ENCODE peak calls at places on chromosomes 6 and 20, in nine cellular contexts. G, I, U, S, B, W, E, Z and K are unnamed samples.

GRCh38 chr6:28212510-28213212 is 12.4 kb upstream of the ZSCAN9 start:
- DNase-seq in G (no peak), I (no peak), U (peak; percentile 75), S (peak; percentile 65), B (peak; percentile 84), W (no peak), E (no peak), Z (peak; percentile 95), K (peak; percentile 74)

GRCh38 chr20:56348746-56349145 is 10.0 kb upstream of the FAM210B start:
- DNase-seq in G (no peak), I (no peak), U (no peak), S (no peak), B (no peak), W (no peak), E (no peak), Z (no peak), K (no peak)

GRCh38 chr6:133583907-133584306 is 305.0 kb upstream of the TCF21 start:
- DNase-seq in G (no peak), I (no peak), U (no peak), S (no peak), B (no peak), W (no peak), E (no peak), Z (no peak), K (no peak)

GRCh38 chr20:56411759-56412472 is at the start of gene CASS4:
- DNase-seq in G (no peak), I (peak; percentile 66), U (no peak), S (no peak), B (no peak), W (no peak), E (no peak), Z (no peak), K (peak; percentile 67)

GRCh38 chr20:1773816-1774215 is 116.2 kb upstream of the SIRPG start:
- DNase-seq in G (no peak), I (no peak), U (no peak), S (no peak), B (no peak), W (no peak), E (no peak), Z (no peak), K (no peak)

GRCh38 chr20:61443541-61444126 is 191.6 kb downstream of the CDH4 start:
- DNase-seq in G (no peak), I (no peak), U (no peak), S (no peak), B (no peak), W (no peak), E (no peak), Z (no peak), K (no peak)

GRCh38 chr6:159978291-159979135 is 9.6 kb downstream of the IGF2R start:
- DNase-seq in G (no peak), I (no peak), U (no peak), S (no peak), B (peak; percentile 35), W (no peak), E (no peak), Z (peak; percentile 70), K (peak; percentile 24)

GRCh38 chr20:58760881-58761280 is 68.3 kb downstream of the NPEPL1 start:
- DNase-seq in G (no peak), I (no peak), U (peak; percentile 25), S (no peak), B (no peak), W (no peak), E (no peak), Z (peak; percentile 8), K (no peak)

GRCh38 chr20:881051-881820 is 34.9 kb downstream of the ANGPT4 start:
- DNase-seq in G (no peak), I (no peak), U (no peak), S (no peak), B (peak; percentile 49), W (no peak), E (no peak), Z (no peak), K (no peak)

GRCh38 chr6:135085700-135086413 is 31.2 kb upstream of the HBS1L start:
- DNase-seq in G (no peak), I (no peak), U (no peak), S (no peak), B (no peak), W (no peak), E (no peak), Z (no peak), K (no peak)

GRCh38 chr6:106186172-106186571 is 100.0 kb downstream of the PRDM1 start:
- DNase-seq in G (no peak), I (no peak), U (no peak), S (no peak), B (no peak), W (no peak), E (no peak), Z (no peak), K (no peak)

GRCh38 chr6:166005401-166005845 is 162.2 kb downstream of the TBXT start:
- DNase-seq in G (no peak), I (no peak), U (no peak), S (peak; percentile 36), B (no peak), W (peak; percentile 82), E (no peak), Z (no peak), K (no peak)

GRCh38 chr6:34602318-34603111 is 46.4 kb upstream of the SPDEF start:
- DNase-seq in G (no peak), I (no peak), U (no peak), S (no peak), B (no peak), W (no peak), E (no peak), Z (peak; percentile 41), K (peak; percentile 75)

GRCh38 chr20:53884859-53885654 is 185.3 kb downstream of the BCAS1 start:
- DNase-seq in G (no peak), I (no peak), U (no peak), S (no peak), B (no peak), W (no peak), E (no peak), Z (no peak), K (no peak)

GRCh38 chr6:134416501-134417154 is 98.7 kb upstream of the SGK1 start:
- DNase-seq in G (no peak), I (no peak), U (no peak), S (no peak), B (no peak), W (no peak), E (no peak), Z (no peak), K (no peak)

GRCh38 chr20:5781798-5782750 is 31.9 kb downstream of the SHLD1 start:
- DNase-seq in G (no peak), I (no peak), U (no peak), S (peak; percentile 37), B (peak; percentile 30), W (no peak), E (no peak), Z (no peak), K (peak; percentile 91)

DNA sequence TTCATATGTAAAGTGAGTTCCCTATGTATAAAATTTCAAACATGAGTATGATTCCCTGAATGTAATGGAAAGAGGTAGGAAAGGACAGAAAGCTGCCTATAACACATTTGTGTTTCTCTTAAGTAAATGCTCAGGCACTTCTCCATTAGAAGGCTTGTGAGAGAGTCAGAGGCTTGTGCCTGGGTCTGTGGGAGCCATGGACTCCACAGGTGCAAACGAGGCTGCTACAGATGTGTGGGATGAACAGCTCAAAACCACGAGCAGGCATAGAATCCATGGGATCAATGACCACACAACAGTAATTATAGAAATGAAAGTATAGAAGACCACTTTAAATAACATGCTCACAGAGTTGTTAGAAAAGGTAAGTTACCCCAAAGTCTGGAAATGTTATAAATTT is 134.4 kb downstream of the ARID1B start:
- DNase-seq in G (no peak), I (no peak), U (no peak), S (no peak), B (no peak), W (no peak), E (no peak), Z (no peak), K (no peak)
- H3K27ac ChIP-seq in G (no peak overlapping the region), I (no peak overlapping the region), U (no peak overlapping the region), S (no peak overlapping the region), B (no peak overlapping the region), W (no peak overlapping the region), E (no peak overlapping the region), Z (no peak overlapping the region), K (no peak overlapping the region)

GRCh38 chr6:3457710-3458605 is 1.1 kb upstream of the SLC22A23 start:
- DNase-seq in G (peak; percentile 69), I (peak; percentile 15), U (no peak), S (peak; percentile 54), B (peak; percentile 49), W (no peak), E (no peak), Z (peak; percentile 72), K (peak; percentile 83)
- H3K4me3 ChIP-seq in G (peak overlapping the region; percentile 56), I (peak overlapping the region; percentile 50), U (no peak overlapping the region), S (no peak overlapping the region), B (peak overlapping the region; percentile 84), W (peak overlapping the region; percentile 49), E (peak overlapping the region; percentile 49), Z (peak overlapping the region; percentile 80), K (peak overlapping the region; percentile 65)

GRCh38 chr6:56718236-56718635 is 75.5 kb upstream of the DST start:
- DNase-seq in G (no peak), I (no peak), U (no peak), S (no peak), B (no peak), W (no peak), E (no peak), Z (no peak), K (no peak)

GRCh38 chr6:56714273-56714672 is 71.6 kb upstream of the DST start:
- DNase-seq in G (no peak), I (no peak), U (no peak), S (no peak), B (no peak), W (no peak), E (no peak), Z (no peak), K (no peak)

GRCh38 chr6:56713285-56713684 is 70.6 kb upstream of the DST start:
- DNase-seq in G (no peak), I (no peak), U (peak; percentile 77), S (no peak), B (peak; percentile 68), W (no peak), E (no peak), Z (peak; percentile 67), K (peak; percentile 49)

GRCh38 chr6:56716229-56716628 is 73.5 kb upstream of the DST start:
- DNase-seq in G (no peak), I (no peak), U (no peak), S (no peak), B (no peak), W (no peak), E (no peak), Z (no peak), K (no peak)

DNA sequence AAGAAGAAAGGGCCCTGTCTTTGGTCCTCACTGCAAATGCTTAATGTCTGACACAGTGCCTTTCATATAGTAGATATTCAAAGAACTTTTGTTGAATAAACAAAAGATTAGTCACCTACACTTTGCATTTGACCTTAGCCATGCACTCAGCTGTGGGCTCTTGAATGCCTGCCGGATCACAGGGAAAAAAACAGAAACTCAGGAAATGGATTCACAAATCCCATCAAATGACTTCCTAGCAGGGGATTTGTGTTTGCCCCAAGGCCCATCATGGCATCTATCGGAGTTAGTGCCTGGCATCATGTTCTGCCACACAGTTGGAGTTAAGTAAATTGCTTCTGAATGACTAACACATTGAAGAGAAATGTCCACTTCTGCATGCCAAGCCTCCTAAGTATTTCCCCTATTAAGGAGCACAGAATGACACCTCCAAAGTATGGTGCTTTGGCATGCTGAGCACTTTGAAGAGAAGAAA is 72.3 kb upstream of the DST start:
- DNase-seq in G (no peak), I (no peak), U (peak; percentile 76), S (no peak), B (peak; percentile 74), W (no peak), E (no peak), Z (peak; percentile 59), K (no peak)
- H3K4me1 ChIP-seq in G (no peaks in the 10 kb centered on the region), I (no peaks in the 10 kb centered on the region), U (peaks cover 40% of the 10 kb centered on the region), S (peaks cover 4% of the 10 kb centered on the region), B (peaks cover 74% of the 10 kb centered on the region), W (peaks cover 6% of the 10 kb centered on the region), E (no peaks in the 10 kb centered on the region), Z (peaks cover 24% of the 10 kb centered on the region), K (no peaks in the 10 kb centered on the region)

GRCh38 chr6:43948527-43949450 is 178.5 kb downstream of the MRPL14 start:
- DNase-seq in G (no peak), I (no peak), U (peak; percentile 65), S (no peak), B (no peak), W (no peak), E (no peak), Z (peak; percentile 59), K (no peak)
- H3K27ac ChIP-seq in G (no peak overlapping the region), I (no peak overlapping the region), U (peak overlapping the region; percentile 60), S (no peak overlapping the region), B (no peak overlapping the region), W (no peak overlapping the region), E (no peak overlapping the region), Z (no peak overlapping the region), K (no peak overlapping the region)